ENCODE peak calls at places on chromosomes 6 and 20, in six cellular contexts. One of them, this sample, is unnamed.

GRCh38 chr6:147381734-147382133 is 126.8 kb upstream of the SAMD5 start:
- DNase-seq in kidney epithelial cell: no peak
- DNase-seq in left lung: no peak
- DNase-seq in body of pancreas: no peak
- DNase-seq in HCT116: no peak
- DNase-seq in IMR-90: peak
- DNase-seq in this sample: no peak

GRCh38 chr6:31383149-31383548 is 20.2 kb upstream of the MICA start:
- DNase-seq in kidney epithelial cell: no peak
- DNase-seq in left lung: no peak
- DNase-seq in body of pancreas: no peak
- DNase-seq in HCT116: no peak
- DNase-seq in IMR-90: no peak
- DNase-seq in this sample: no peak

GRCh38 chr6:121694389-121695185 is 259.1 kb downstream of the GJA1 start:
- DNase-seq in kidney epithelial cell: no peak
- DNase-seq in left lung: no peak
- DNase-seq in body of pancreas: no peak
- DNase-seq in HCT116: no peak
- DNase-seq in IMR-90: peak
- DNase-seq in this sample: no peak

GRCh38 chr6:43009124-43009523 is 4.6 kb downstream of the MEA1 start:
- DNase-seq in kidney epithelial cell: no peak
- DNase-seq in left lung: no peak
- DNase-seq in body of pancreas: peak
- DNase-seq in HCT116: no peak
- DNase-seq in IMR-90: peak
- DNase-seq in this sample: no peak

GRCh38 chr20:11982289-11982957 is 64.7 kb downstream of the BTBD3 start:
- DNase-seq in kidney epithelial cell: no peak
- DNase-seq in left lung: no peak
- DNase-seq in body of pancreas: peak
- DNase-seq in HCT116: no peak
- DNase-seq in IMR-90: no peak
- DNase-seq in this sample: no peak

GRCh38 chr20:1900321-1900791 is 5.1 kb downstream of the SIRPA start:
- DNase-seq in kidney epithelial cell: peak
- DNase-seq in left lung: peak
- DNase-seq in body of pancreas: peak
- DNase-seq in HCT116: peak
- DNase-seq in IMR-90: peak
- DNase-seq in this sample: no peak

GRCh38 chr6:106694343-106694742 is 65.0 kb downstream of the QRSL1 start:
- DNase-seq in kidney epithelial cell: no peak
- DNase-seq in left lung: no peak
- DNase-seq in body of pancreas: no peak
- DNase-seq in HCT116: no peak
- DNase-seq in IMR-90: no peak
- DNase-seq in this sample: no peak

GRCh38 chr6:39057251-39058155 is 8.9 kb downstream of the GLP1R start:
- DNase-seq in kidney epithelial cell: no peak
- DNase-seq in left lung: no peak
- DNase-seq in body of pancreas: no peak
- DNase-seq in HCT116: no peak
- DNase-seq in IMR-90: no peak
- DNase-seq in this sample: no peak

GRCh38 chr6:36677059-36677749 is 1.3 kb upstream of the CDKN1A start:
- DNase-seq in kidney epithelial cell: no peak
- DNase-seq in left lung: no peak
- DNase-seq in body of pancreas: no peak
- DNase-seq in HCT116: no peak
- DNase-seq in IMR-90: no peak
- DNase-seq in this sample: no peak

GRCh38 chr20:31485450-31486339 is 10.6 kb downstream of the REM1 start:
- DNase-seq in kidney epithelial cell: no peak
- DNase-seq in left lung: peak
- DNase-seq in body of pancreas: peak
- DNase-seq in HCT116: no peak
- DNase-seq in IMR-90: peak
- DNase-seq in this sample: no peak

GRCh38 chr20:49171928-49172327 is 16.2 kb downstream of the STAU1 start:
- DNase-seq in kidney epithelial cell: no peak
- DNase-seq in left lung: no peak
- DNase-seq in body of pancreas: no peak
- DNase-seq in HCT116: no peak
- DNase-seq in IMR-90: no peak
- DNase-seq in this sample: no peak

GRCh38 chr6:159871911-159872310 is 18.9 kb upstream of the MAS1 start:
- DNase-seq in kidney epithelial cell: no peak
- DNase-seq in left lung: no peak
- DNase-seq in body of pancreas: no peak
- DNase-seq in HCT116: no peak
- DNase-seq in IMR-90: peak
- DNase-seq in this sample: no peak

GRCh38 chr6:28429781-28430180 is 13.5 kb downstream of the ZSCAN23 start:
- DNase-seq in kidney epithelial cell: no peak
- DNase-seq in left lung: no peak
- DNase-seq in body of pancreas: no peak
- DNase-seq in HCT116: no peak
- DNase-seq in IMR-90: no peak
- DNase-seq in this sample: no peak

GRCh38 chr20:15763344-15763743 is 809.9 kb downstream of the KIF16B start:
- DNase-seq in kidney epithelial cell: no peak
- DNase-seq in left lung: no peak
- DNase-seq in body of pancreas: no peak
- DNase-seq in HCT116: no peak
- DNase-seq in IMR-90: peak
- DNase-seq in this sample: no peak

GRCh38 chr20:19974621-19975435 is 42.3 kb upstream of the NAA20 start:
- DNase-seq in kidney epithelial cell: peak
- DNase-seq in left lung: peak
- DNase-seq in body of pancreas: peak
- DNase-seq in HCT116: no peak
- DNase-seq in IMR-90: peak
- DNase-seq in this sample: no peak

GRCh38 chr6:146912730-146913680 is 291.2 kb upstream of the STXBP5 start:
- DNase-seq in kidney epithelial cell: no peak
- DNase-seq in left lung: no peak
- DNase-seq in body of pancreas: no peak
- DNase-seq in HCT116: no peak
- DNase-seq in IMR-90: no peak
- DNase-seq in this sample: no peak

GRCh38 chr20:4480104-4480503 is 241.6 kb upstream of the PRND start:
- DNase-seq in kidney epithelial cell: no peak
- DNase-seq in left lung: no peak
- DNase-seq in body of pancreas: no peak
- DNase-seq in HCT116: no peak
- DNase-seq in IMR-90: no peak
- DNase-seq in this sample: no peak
- TF ChIP-seq CTCF in kidney epithelial cell: no peak
- TF ChIP-seq CTCF in left lung: no peak
- TF ChIP-seq CTCF in body of pancreas: no peak
- TF ChIP-seq CTCF in HCT116: no peak
- TF ChIP-seq CTCF in IMR-90: no peak
- TF ChIP-seq CTCF in this sample: no peak

DNA sequence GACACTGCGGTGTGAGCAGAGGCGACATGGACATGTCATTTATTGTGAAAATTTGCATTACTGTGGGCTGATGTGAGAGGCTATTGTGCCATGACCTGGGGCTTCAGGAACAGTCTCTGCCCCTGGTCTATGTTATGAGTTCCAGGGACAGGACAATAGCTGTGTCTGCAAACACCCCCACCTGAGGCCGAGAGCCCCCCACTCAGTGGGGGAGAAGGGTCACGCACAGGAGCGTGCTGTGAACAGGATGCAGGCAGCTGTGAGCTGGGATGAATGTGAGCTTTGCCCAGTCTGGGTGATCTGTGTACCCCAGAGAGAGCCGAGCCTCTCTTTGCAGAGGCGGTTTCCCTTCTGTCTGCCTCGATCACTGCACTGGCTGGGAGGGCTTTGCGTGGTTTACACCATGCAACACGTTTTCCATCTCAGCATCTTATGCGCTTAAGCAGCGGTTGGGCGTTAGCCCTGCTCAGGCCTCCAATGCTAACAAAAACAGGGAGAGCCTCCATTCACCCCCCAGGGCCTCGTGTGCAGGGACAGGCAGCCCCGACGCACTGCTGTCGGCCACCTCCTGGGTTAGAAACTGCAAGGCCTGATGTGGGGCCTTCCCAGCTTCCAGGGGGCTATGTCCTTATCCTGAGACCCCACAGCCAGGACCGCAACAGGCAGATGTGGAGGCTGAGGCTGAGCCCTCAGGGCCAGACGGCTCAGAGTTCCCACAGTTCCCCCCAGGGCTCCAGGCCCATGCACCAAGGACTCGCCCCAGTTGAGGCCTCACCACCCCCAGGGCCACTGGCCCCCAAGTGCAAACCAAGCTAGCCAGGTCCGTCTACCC is 21.4 kb downstream of the SLCO4A1 start:
- DNase-seq in kidney epithelial cell: no peak
- DNase-seq in left lung: no peak
- DNase-seq in body of pancreas: no peak
- DNase-seq in HCT116: no peak
- DNase-seq in IMR-90: no peak
- DNase-seq in this sample: no peak
- TF ChIP-seq CTCF in kidney epithelial cell: no peak
- TF ChIP-seq CTCF in left lung: no peak
- TF ChIP-seq CTCF in body of pancreas: no peak
- TF ChIP-seq CTCF in HCT116: no peak
- TF ChIP-seq CTCF in IMR-90: no peak
- TF ChIP-seq CTCF in this sample: no peak

GRCh38 chr6:90105766-90106165 is 190.9 kb downstream of the BACH2 start:
- DNase-seq in kidney epithelial cell: no peak
- DNase-seq in left lung: no peak
- DNase-seq in body of pancreas: no peak
- DNase-seq in HCT116: no peak
- DNase-seq in IMR-90: no peak
- DNase-seq in this sample: no peak

GRCh38 chr6:90101403-90101802 is 195.2 kb downstream of the BACH2 start:
- DNase-seq in kidney epithelial cell: no peak
- DNase-seq in left lung: no peak
- DNase-seq in body of pancreas: no peak
- DNase-seq in HCT116: no peak
- DNase-seq in IMR-90: no peak
- DNase-seq in this sample: no peak

GRCh38 chr6:90106449-90106848 is 190.2 kb downstream of the BACH2 start:
- DNase-seq in kidney epithelial cell: no peak
- DNase-seq in left lung: no peak
- DNase-seq in body of pancreas: no peak
- DNase-seq in HCT116: no peak
- DNase-seq in IMR-90: no peak
- DNase-seq in this sample: no peak

GRCh38 chr6:90100059-90100665 is 196.5 kb downstream of the BACH2 start:
- DNase-seq in kidney epithelial cell: no peak
- DNase-seq in left lung: no peak
- DNase-seq in body of pancreas: no peak
- DNase-seq in HCT116: no peak
- DNase-seq in IMR-90: no peak
- DNase-seq in this sample: no peak

DNA sequence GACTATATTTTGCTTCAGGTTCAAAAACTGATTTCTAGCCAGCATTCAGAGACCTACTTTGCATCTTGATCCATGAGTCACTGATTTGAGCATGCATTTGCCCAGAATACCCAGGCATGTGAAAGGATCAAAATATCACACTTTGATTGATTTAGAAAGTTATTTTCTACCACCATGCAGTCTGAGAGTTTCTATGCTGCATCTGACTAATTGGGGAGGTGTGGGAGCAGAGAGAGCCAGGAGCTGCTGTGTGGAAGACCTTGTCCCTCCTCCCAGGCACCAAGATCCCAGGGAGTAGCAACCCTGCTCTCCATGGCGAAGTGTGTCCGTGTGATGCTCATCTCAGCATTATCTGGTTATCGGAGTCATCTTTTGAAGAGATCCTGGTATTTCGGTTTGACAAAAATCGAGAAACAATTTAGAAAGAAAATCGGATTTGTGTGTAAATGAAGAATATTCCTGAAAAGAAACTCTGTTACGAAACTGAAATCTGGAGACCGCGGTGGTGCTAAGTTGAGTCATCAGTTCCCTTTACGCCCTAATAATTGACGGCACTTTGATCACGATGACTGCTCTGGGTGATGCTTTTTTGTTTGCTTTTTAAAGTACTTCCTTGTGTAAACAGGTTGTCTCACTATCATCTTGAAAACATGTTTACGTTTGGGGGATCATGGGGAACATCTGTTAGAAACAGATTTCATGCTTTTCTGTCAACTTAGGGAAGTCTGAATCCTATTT is 193.4 kb downstream of the BACH2 start:
- DNase-seq in kidney epithelial cell: no peak
- DNase-seq in left lung: no peak
- DNase-seq in body of pancreas: peak
- DNase-seq in HCT116: no peak
- DNase-seq in IMR-90: no peak
- DNase-seq in this sample: no peak
- TF ChIP-seq CTCF in kidney epithelial cell: no peak
- TF ChIP-seq CTCF in left lung: no peak
- TF ChIP-seq CTCF in body of pancreas: no peak
- TF ChIP-seq CTCF in HCT116: no peak
- TF ChIP-seq CTCF in IMR-90: no peak
- TF ChIP-seq CTCF in this sample: no peak

GRCh38 chr6:84424956-84425355 is 197.5 kb upstream of the CEP162 start:
- DNase-seq in kidney epithelial cell: no peak
- DNase-seq in left lung: no peak
- DNase-seq in body of pancreas: no peak
- DNase-seq in HCT116: no peak
- DNase-seq in IMR-90: no peak
- DNase-seq in this sample: no peak

GRCh38 chr6:84421031-84421430 is 193.6 kb upstream of the CEP162 start:
- DNase-seq in kidney epithelial cell: no peak
- DNase-seq in left lung: no peak
- DNase-seq in body of pancreas: no peak
- DNase-seq in HCT116: no peak
- DNase-seq in IMR-90: no peak
- DNase-seq in this sample: no peak

GRCh38 chr6:84417261-84417660 is 189.8 kb upstream of the CEP162 start:
- DNase-seq in kidney epithelial cell: no peak
- DNase-seq in left lung: no peak
- DNase-seq in body of pancreas: no peak
- DNase-seq in HCT116: no peak
- DNase-seq in IMR-90: peak
- DNase-seq in this sample: no peak

GRCh38 chr6:84426002-84426705 is 198.7 kb upstream of the CEP162 start:
- DNase-seq in kidney epithelial cell: no peak
- DNase-seq in left lung: no peak
- DNase-seq in body of pancreas: no peak
- DNase-seq in HCT116: no peak
- DNase-seq in IMR-90: no peak
- DNase-seq in this sample: no peak

DNA sequence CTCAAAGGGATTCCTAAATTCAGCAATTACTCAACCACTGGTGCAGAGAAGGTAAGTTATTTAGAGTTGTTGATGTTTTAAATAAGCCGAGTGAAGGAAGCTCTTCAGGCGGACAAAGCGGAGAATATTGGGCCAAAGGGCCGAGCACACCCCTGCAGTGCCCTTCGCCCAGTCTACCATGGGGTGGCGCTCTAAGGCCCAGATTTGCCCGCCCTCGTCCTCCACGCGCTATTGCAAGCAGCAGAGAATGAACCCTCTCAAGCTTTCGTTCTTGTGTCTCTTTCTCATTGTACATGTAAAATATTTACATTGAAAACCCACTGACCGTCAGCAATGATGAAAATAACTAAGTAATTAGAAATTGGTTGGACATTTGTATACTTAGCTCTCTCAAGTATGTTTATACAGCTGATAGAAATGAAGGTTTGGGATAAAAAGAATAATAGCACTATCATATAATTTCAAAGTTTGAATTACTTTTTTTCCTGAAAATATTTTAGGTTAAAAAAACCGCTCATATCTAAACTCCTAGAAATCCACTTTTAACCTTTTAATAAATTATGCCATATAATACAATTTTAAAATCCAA is 195.0 kb upstream of the CEP162 start:
- DNase-seq in kidney epithelial cell: peak
- DNase-seq in left lung: no peak
- DNase-seq in body of pancreas: peak
- DNase-seq in HCT116: peak
- DNase-seq in IMR-90: peak
- DNase-seq in this sample: no peak
- TF ChIP-seq CTCF in kidney epithelial cell: peak
- TF ChIP-seq CTCF in left lung: peak
- TF ChIP-seq CTCF in body of pancreas: peak
- TF ChIP-seq CTCF in HCT116: peak
- TF ChIP-seq CTCF in IMR-90: peak
- TF ChIP-seq CTCF in this sample: no peak